ENCODE peak calls at places on chromosomes 11 and 22, in four cellular contexts. E, M, X and N are unnamed samples.

GRCh38 chr11:93905384-93905783 is 55.0 kb upstream of the VSTM5 start:
- DNase-seq in E (no peak), M (no peak), X (peak), N (no peak)

GRCh38 chr11:62747475-62748160 is 6.3 kb downstream of the ZBTB3 start:
- DNase-seq in E (no peak), M (no peak), X (no peak), N (no peak)

GRCh38 chr22:19933328-19934241 is 8.0 kb upstream of the COMT start:
- DNase-seq in E (no peak), M (no peak), X (no peak), N (no peak)

GRCh38 chr22:42357221-42357620 is 75.0 kb downstream of the NFAM1 start:
- DNase-seq in E (no peak), M (no peak), X (no peak), N (no peak)

GRCh38 chr11:46727952-46728658 is 9.1 kb downstream of the F2 start:
- DNase-seq in E (no peak), M (no peak), X (no peak), N (no peak)

GRCh38 chr11:61102667-61103491 is 590 bp downstream of the CD5 start:
- DNase-seq in E (no peak), M (no peak), X (no peak), N (no peak)

GRCh38 chr22:30717331-30717921 is 22.8 kb downstream of the OSBP2 start:
- DNase-seq in E (no peak), M (peak), X (peak), N (no peak)

GRCh38 chr11:85423331-85423730 is 203.8 kb downstream of the DLG2 start:
- DNase-seq in E (no peak), M (no peak), X (no peak), N (no peak)

GRCh38 chr11:134861490-134862107 is 449.6 kb upstream of the B3GAT1 start:
- DNase-seq in E (peak), M (no peak), X (no peak), N (no peak)

GRCh38 chr11:8757047-8757446 is 74.5 kb downstream of the RPL27A start:
- DNase-seq in E (no peak), M (no peak), X (peak), N (no peak)

GRCh38 chr11:17538054-17538453 is 6.2 kb downstream of the USH1C start:
- DNase-seq in E (no peak), M (no peak), X (no peak), N (no peak)

GRCh38 chr11:9089061-9089460 is 2.3 kb downstream of the SCUBE2 start:
- DNase-seq in E (no peak), M (no peak), X (no peak), N (no peak)

GRCh38 chr11:127471662-127472061 is 471.1 kb upstream of the KIRREL3 start:
- DNase-seq in E (no peak), M (no peak), X (no peak), N (no peak)

GRCh38 chr11:44313701-44314489 is 4.0 kb upstream of the ALX4 start:
- DNase-seq in E (no peak), M (no peak), X (no peak), N (no peak)

GRCh38 chr22:43829448-43829821 is 17.3 kb upstream of the EFCAB6 start:
- DNase-seq in E (no peak), M (no peak), X (peak), N (no peak)

GRCh38 chr11:20367313-20367948 is 3.9 kb downstream of the HTATIP2 start:
- DNase-seq in E (peak), M (peak), X (peak), N (no peak)

GRCh38 chr11:130170345-130170744 is 10.8 kb downstream of the ST14 start:
- DNase-seq in E (no peak), M (no peak), X (no peak), N (no peak)

GRCh38 chr11:69601346-69601975 is 39.5 kb upstream of the CCND1 start:
- DNase-seq in E (no peak), M (no peak), X (no peak), N (no peak)

GRCh38 chr11:96215094-96215782 is 127.8 kb downstream of the MAML2 start:
- DNase-seq in E (peak), M (peak), X (peak), N (peak)

GRCh38 chr22:42468841-42469240 is 36.6 kb upstream of the NFAM1 start:
- DNase-seq in E (peak), M (no peak), X (peak), N (no peak)

GRCh38 chr22:30541979-30542810 is 4.3 kb downstream of the SEC14L6 start:
- DNase-seq in E (peak), M (no peak), X (no peak), N (no peak)

GRCh38 chr22:19710020-19710768 is 4.1 kb upstream of the SEPTIN5 start:
- DNase-seq in E (no peak), M (no peak), X (no peak), N (no peak)

GRCh38 chr11:68041617-68042218 is 2.9 kb downstream of the TCIRG1 start:
- DNase-seq in E (no peak), M (no peak), X (no peak), N (no peak)

GRCh38 chr11:129814244-129814992 is 1.2 kb upstream of the TMEM45B start:
- DNase-seq in E (peak), M (peak), X (no peak), N (no peak)

GRCh38 chr22:24026733-24027132 is 15.6 kb downstream of the CABIN1 start:
- DNase-seq in E (no peak), M (no peak), X (no peak), N (no peak)

GRCh38 chr11:19087658-19088057 is 27.1 kb upstream of the MRGPRX2 start:
- DNase-seq in E (no peak), M (no peak), X (peak), N (no peak)

GRCh38 chr11:19092342-19092741 is 24.6 kb upstream of the ZDHHC13 start:
- DNase-seq in E (no peak), M (no peak), X (no peak), N (no peak)

GRCh38 chr11:19091366-19091765 is 25.6 kb upstream of the ZDHHC13 start:
- DNase-seq in E (no peak), M (no peak), X (no peak), N (no peak)

GRCh38 chr11:19088791-19089190 is 28.2 kb upstream of the ZDHHC13 start:
- DNase-seq in E (no peak), M (no peak), X (no peak), N (no peak)

DNA sequence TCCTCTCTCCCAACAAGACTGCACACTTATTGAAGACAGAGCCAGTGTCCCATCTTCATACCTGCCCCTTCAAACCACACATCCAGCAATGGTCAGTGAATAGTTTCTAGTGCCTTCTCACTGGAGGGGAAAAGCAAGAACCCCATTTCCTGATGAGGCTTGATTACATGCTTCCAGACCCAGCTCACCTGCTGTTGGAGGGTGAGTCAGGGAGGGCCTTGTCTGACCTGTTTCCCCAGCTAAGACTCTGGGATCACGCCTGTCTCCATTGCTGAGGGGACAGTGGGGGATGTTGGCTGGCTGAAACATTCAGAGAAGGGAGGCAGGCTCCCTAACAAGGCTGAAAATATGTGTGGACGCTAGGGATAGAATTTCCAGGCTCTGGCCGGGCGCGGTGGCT is 27.5 kb upstream of the ZDHHC13 start:
- DNase-seq in E (no peak), M (no peak), X (no peak), N (no peak)
- TF ChIP-seq ELK1 in E (no peak), M (no peak), X (no peak), N (no peak)

GRCh38 chr11:112797072-112797471 is 164.1 kb upstream of the NCAM1 start:
- DNase-seq in E (no peak), M (no peak), X (no peak), N (no peak)

GRCh38 chr11:112794321-112794720 is 166.9 kb upstream of the NCAM1 start:
- DNase-seq in E (no peak), M (no peak), X (no peak), N (no peak)

GRCh38 chr11:112795142-112795815 is 165.9 kb upstream of the NCAM1 start:
- DNase-seq in E (peak), M (peak), X (peak), N (no peak)

GRCh38 chr11:112795896-112796686 is 165.1 kb upstream of the NCAM1 start:
- DNase-seq in E (no peak), M (no peak), X (no peak), N (no peak)

GRCh38 chr11:112797653-112798293 is 163.4 kb upstream of the NCAM1 start:
- DNase-seq in E (peak), M (peak), X (no peak), N (no peak)
- TF ChIP-seq ELK1 in E (no peak), M (no peak), X (no peak), N (no peak)

DNA sequence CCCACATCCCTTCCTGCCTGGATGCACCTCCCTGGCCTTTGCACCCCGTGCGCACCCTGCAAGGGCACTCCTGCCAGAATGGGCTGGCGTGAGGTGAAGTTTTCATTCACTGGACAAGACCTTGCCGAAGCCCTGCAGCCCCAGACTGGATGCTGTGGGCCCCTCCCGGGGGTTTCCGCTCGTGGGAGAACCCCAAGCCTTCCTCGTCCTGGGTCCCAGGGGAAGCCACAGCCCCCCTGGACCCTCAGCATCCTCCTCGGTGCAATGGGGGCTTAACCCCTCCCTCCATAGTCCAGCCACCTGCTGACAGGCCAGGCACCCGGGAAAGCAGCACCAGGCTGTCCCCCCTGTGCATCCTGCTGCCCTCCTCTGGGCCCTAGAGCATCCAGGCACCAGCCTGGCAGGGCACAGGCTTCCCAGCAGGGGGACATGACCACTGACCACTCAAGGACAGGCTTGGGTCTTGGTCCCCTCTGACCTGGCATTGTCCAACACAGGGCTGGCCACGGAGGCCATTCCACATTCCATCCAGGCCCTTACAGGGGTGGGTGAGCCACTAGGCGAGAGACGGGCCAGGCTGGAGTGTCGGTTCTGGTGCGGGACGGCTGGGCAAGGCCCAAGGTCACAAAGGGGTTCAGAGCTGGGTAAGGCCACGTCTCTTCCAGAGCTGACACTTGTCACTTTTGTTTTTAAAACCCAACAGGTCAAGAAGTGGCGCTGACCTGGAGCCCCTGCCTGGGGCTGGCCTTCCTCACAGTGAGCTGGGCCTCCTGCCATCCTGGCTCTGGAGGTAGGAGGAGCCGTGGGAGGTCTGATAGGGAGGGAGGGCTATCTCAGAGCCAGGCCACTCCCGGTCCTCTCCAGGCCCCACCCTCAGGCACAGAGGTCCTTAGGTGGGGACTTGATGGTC is 41.5 kb upstream of the PPARA start:
- DNase-seq in E (peak), M (peak), X (peak), N (no peak)
- TF ChIP-seq ELK1 in E (no peak), M (no peak), X (no peak), N (no peak)

DNA sequence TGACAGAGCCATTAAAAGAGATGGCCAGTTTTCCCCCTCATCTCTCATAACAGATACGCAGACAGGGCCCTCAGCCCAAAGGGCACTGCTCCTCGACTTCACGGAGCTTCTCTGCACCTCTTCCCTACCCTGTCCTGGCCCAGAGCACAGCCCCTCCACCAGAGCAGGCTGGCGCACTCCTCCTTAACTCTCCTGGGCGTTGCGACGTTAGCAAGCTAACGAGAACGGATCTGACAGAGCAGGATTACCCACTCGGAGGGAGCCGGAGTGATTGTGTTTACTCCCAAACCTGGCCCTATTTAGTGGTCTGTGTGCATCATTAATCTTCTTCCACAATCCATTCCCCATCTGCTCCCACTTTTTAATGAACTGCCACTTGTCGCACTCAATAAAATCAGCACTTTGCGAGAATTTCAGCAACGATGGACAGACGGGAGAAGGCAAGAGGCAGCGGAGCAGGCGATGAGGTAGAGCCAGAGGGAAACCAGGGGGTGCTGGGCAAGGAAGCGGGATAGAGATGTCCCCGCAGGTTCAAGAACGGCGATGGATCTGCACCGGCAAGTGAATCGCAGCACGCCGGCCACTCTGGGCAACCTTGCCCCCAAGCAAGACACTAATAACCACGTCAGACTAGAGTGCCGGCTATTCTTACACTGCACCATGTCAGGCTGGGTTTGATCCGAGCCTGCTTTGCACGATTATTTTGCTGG is 159.4 kb downstream of the BUD13 start:
- DNase-seq in E (no peak), M (no peak), X (no peak), N (no peak)
- TF ChIP-seq ELK1 in E (no peak), M (no peak), X (no peak), N (no peak)

GRCh38 chr11:2585566-2586090 is 114.2 kb downstream of the KCNQ1OT1 start:
- DNase-seq in E (no peak), M (no peak), X (no peak), N (no peak)

GRCh38 chr11:2586091-2586792 is 113.6 kb downstream of the KCNQ1OT1 start:
- DNase-seq in E (no peak), M (no peak), X (no peak), N (no peak)

GRCh38 chr11:2587976-2588748 is 111.6 kb downstream of the KCNQ1OT1 start:
- DNase-seq in E (no peak), M (no peak), X (no peak), N (no peak)

GRCh38 chr11:2587132-2587930 is 112.5 kb downstream of the KCNQ1OT1 start:
- DNase-seq in E (no peak), M (no peak), X (no peak), N (no peak)

GRCh38 chr11:2586793-2587131 is 113.0 kb downstream of the KCNQ1OT1 start:
- DNase-seq in E (no peak), M (no peak), X (no peak), N (no peak)
- TF ChIP-seq ELK1 in E (no peak), M (no peak), X (no peak), N (no peak)

GRCh38 chr22:32354360-32355351 is 3.0 kb upstream of the RFPL3 start:
- DNase-seq in E (peak), M (peak), X (peak), N (no peak)
- TF ChIP-seq ELK1 in E (no peak), M (no peak), X (no peak), N (no peak)

GRCh38 chr11:34976496-34976895 is 60.1 kb downstream of the PDHX start:
- DNase-seq in E (no peak), M (no peak), X (no peak), N (no peak)

GRCh38 chr11:34978236-34979191 is 62.1 kb downstream of the PDHX start:
- DNase-seq in E (no peak), M (no peak), X (no peak), N (no peak)

GRCh38 chr11:34972892-34973291 is 56.5 kb downstream of the PDHX start:
- DNase-seq in E (no peak), M (no peak), X (peak), N (no peak)

GRCh38 chr11:34977039-34977906 is 60.9 kb downstream of the PDHX start:
- DNase-seq in E (no peak), M (peak), X (peak), N (no peak)

GRCh38 chr11:34975482-34975881 is 59.1 kb downstream of the PDHX start:
- DNase-seq in E (no peak), M (peak), X (no peak), N (no peak)
- TF ChIP-seq ELK1 in E (no peak), M (no peak), X (no peak), N (no peak)

GRCh38 chr11:74680035-74680671 is 51.1 kb downstream of the CHRDL2 start:
- DNase-seq in E (no peak), M (no peak), X (no peak), N (no peak)
- TF ChIP-seq ELK1 in E (no peak), M (no peak), X (no peak), N (no peak)

DNA sequence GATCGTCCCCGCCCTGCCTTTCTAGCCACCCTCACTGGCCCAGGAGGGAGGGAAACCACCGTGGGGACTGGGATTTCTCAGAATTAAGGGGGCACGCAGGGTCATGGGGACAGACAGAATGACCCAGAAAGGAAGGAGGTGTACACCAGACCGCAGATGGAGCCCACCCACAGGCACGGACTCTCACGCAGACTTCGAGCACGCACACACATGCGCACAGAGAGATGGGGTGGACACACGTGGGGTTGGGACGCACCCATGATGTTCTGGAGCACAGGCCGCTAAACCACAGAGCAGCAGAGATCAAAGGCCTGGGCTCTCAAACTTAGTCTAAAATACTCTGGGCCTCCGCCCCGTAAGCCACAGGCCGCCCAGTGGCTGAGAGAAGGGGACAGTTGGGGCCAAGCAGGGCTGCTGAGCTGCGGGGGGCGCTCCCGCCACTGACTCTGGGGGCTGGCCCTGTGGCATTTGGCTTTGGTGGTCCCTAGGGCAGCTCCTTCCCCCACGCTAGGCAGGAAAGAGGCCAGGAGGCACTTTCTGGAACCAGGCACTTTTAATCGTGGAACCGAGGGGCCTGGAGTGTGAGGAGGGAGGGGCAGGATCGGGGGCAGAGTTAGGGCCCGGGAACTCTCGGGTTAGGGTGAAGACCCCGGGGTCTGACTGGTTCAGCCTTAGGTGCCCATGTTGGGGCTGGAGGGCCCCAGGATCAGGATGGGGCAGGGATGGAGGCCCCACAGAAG is 1.5 kb downstream of the IFITM5 start:
- DNase-seq in E (peak), M (no peak), X (no peak), N (no peak)
- TF ChIP-seq ELK1 in E (no peak), M (no peak), X (no peak), N (no peak)